ENCODE peak calls at places on chromosomes 6 and 20, in four cellular contexts. I is K562, S is GM12878, F is HepG2. Z is an unnamed sample.

GRCh38 chr6:151482290-151482689 is 11.5 kb upstream of the CCDC170 start:
- DNase-seq in I (no peak), F (no peak), S (no peak), Z (no peak)

GRCh38 chr6:16236648-16237199 is 1.7 kb upstream of the GMPR start:
- DNase-seq in S (peak), F (no peak), I (peak), Z (no peak)

GRCh38 chr6:131858765-131859490 is 51.1 kb downstream of the ENPP1 start:
- DNase-seq in I (no peak), S (no peak), F (no peak), Z (no peak)

GRCh38 chr6:137402143-137402542 is 92.1 kb downstream of the OLIG3 start:
- DNase-seq in F (no peak), S (no peak), I (no peak), Z (no peak)

GRCh38 chr6:2800552-2801316 is 35.5 kb downstream of the WRNIP1 start:
- DNase-seq in F (no peak), I (no peak), S (no peak), Z (no peak)

GRCh38 chr20:41175201-41175651 is 37.9 kb downstream of the PLCG1 start:
- DNase-seq in S (no peak), F (no peak), I (no peak), Z (peak)

GRCh38 chr6:41443616-41444525 is 102.3 kb upstream of the FOXP4 start:
- DNase-seq in S (no peak), F (no peak), I (peak), Z (no peak)

GRCh38 chr6:5855787-5856186 is 150.9 kb downstream of the NRN1 start:
- DNase-seq in S (no peak), I (no peak), F (no peak), Z (no peak)

GRCh38 chr6:87705070-87705691 is 3.1 kb upstream of the AKIRIN2 start:
- DNase-seq in F (peak), I (peak), S (peak), Z (no peak)

GRCh38 chr20:57809149-57809548 is 99.3 kb upstream of the PMEPA1 start:
- DNase-seq in F (no peak), S (no peak), I (no peak), Z (no peak)

GRCh38 chr20:38173237-38174156 is 8.4 kb upstream of the TGM2 start:
- DNase-seq in F (peak), I (peak), S (no peak), Z (no peak)

GRCh38 chr6:128491643-128492206 is 28.7 kb downstream of the PTPRK start:
- DNase-seq in I (no peak), S (no peak), F (no peak), Z (no peak)

GRCh38 chr6:73248192-73248898 is 14.7 kb downstream of the KHDC1 start:
- DNase-seq in F (no peak), I (no peak), S (no peak), Z (no peak)

GRCh38 chr6:140909156-140909555 is 1223.6 kb upstream of the GJE1 start:
- DNase-seq in S (no peak), I (no peak), F (no peak), Z (no peak)

GRCh38 chr6:137701942-137702341 is 165.1 kb upstream of the TNFAIP3 start:
- DNase-seq in I (no peak), F (no peak), S (no peak), Z (no peak)

GRCh38 chr6:75402296-75402695 is 91.3 kb downstream of the FILIP1 start:
- DNase-seq in S (no peak), F (no peak), I (no peak), Z (no peak)

GRCh38 chr6:158708239-158708638 is 58.4 kb downstream of the SYTL3 start:
- DNase-seq in F (no peak), S (no peak), I (no peak), Z (no peak)

GRCh38 chr6:53095716-53096115 is 30.5 kb downstream of the FBXO9 start:
- DNase-seq in I (no peak), F (no peak), S (no peak), Z (no peak)

GRCh38 chr6:53100561-53100960 is 35.4 kb downstream of the FBXO9 start:
- DNase-seq in S (no peak), F (no peak), I (no peak), Z (no peak)

GRCh38 chr6:53090576-53090975 is 25.4 kb downstream of the FBXO9 start:
- DNase-seq in F (no peak), I (no peak), S (no peak), Z (no peak)

GRCh38 chr6:53089948-53090347 is 24.7 kb downstream of the FBXO9 start:
- DNase-seq in I (no peak), F (no peak), S (no peak), Z (no peak)

GRCh38 chr6:53095270-53095669 is 30.1 kb downstream of the FBXO9 start:
- DNase-seq in I (no peak), F (no peak), S (no peak), Z (no peak)
- TF ChIP-seq TCF7 in I (no peak), F (no peak), S (no peak), Z (no peak)

GRCh38 chr6:148854086-148854485 is 107.3 kb downstream of the UST start:
- DNase-seq in F (no peak), S (no peak), I (no peak), Z (no peak)
- TF ChIP-seq TCF7 in F (no peak), S (no peak), I (no peak), Z (no peak)

DNA sequence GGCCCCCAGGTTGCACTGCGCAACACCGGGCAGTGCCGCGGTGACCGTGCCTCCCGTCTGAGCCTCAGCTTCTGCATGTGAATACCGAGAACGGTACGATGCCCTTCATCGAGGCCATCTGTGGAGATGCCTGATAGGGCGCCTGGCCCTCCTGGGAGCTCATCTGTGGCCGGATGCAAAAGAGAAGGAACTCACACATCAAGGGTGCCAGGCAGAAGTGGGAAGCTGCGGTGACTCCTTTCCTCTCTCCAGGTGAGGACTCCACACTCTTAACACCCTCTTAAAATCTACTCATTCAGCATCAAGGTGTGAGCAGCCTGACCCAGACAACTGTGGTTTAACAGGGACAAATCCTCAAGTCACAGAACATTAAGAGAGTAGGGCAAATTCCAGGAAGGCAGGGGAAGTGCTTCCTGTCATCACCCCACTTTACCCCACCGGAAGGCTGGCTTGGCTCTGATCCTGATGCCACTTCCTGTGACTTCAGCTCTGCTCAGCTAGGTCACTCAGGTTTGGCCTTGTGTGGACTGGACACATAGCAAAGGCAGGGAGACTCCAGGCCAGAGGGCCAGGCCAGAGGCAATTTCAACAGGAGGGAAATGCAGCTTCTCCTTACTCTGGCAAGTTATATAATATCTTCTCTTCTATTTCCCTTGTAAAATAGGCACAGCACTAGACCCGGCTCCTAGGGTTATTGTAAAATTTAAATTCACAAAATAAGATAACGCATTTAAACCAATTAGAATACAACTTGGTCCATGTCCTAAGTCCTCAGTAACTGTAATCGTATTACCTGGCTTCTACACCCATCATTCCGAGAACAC is 69.4 kb downstream of the CPNE5 start:
- DNase-seq in I (no peak), S (no peak), F (no peak), Z (no peak)
- TF ChIP-seq TCF7 in I (no peak), S (no peak), F (no peak), Z (no peak)

GRCh38 chr20:62920039-62920645 is 6.2 kb downstream of the DIDO1 start:
- DNase-seq in F (no peak), S (no peak), I (no peak), Z (peak)

GRCh38 chr20:62918830-62919229 is 7.5 kb downstream of the DIDO1 start:
- DNase-seq in F (no peak), I (no peak), S (no peak), Z (peak)

GRCh38 chr20:62918137-62918536 is 8.2 kb downstream of the DIDO1 start:
- DNase-seq in I (no peak), F (no peak), S (no peak), Z (peak)

GRCh38 chr20:62916703-62917476 is 9.4 kb downstream of the DIDO1 start:
- DNase-seq in F (peak), S (no peak), I (no peak), Z (peak)

DNA sequence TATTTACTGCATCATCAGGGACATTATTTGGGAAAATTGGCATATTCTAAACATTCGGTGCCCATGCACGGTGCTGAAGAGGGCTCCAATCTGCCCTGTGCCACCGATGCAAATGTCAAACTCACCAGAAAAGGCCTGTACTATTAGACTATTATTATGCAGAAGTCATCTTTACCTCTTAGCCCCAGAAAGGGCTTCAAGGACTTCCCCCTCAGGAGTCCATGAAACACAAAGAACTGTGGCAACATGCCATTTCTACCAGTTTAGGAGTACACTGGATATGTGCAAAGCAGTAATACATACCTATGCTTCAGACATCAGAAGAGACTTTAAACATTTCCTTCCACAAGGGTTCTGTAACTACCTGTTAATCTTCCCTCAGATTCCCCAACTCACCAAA is 8.6 kb downstream of the DIDO1 start:
- DNase-seq in I (no peak), F (no peak), S (no peak), Z (no peak)
- TF ChIP-seq TCF7 in I (no peak), F (no peak), S (no peak), Z (no peak)

GRCh38 chr6:130070747-130071146 is 52.4 kb downstream of the L3MBTL3 start:
- DNase-seq in F (no peak), I (no peak), S (no peak), Z (no peak)
- TF ChIP-seq TCF7 in F (no peak), I (no peak), S (no peak), Z (no peak)

DNA sequence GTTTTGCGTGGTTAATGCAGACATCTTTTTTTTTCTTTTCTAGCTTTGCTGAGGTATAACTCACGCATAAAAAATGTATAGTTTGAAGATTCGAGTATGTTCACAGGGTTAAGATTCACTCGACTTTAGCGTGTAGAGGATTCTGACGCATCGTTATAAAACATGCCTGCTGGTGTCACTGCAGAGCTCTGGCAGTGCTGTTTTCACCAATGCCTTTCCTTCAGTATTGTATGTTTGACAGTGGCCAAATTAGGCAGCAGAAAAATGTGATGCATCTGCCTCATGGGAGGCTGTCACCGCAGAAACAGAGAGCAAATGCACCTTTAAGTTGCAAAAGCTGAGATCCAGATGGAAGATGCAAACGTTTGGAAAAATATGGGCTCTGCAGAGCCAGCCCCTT is 18.0 kb upstream of the SIRPB2 start:
- DNase-seq in I (no peak), S (no peak), F (peak), Z (no peak)
- TF ChIP-seq TCF7 in I (no peak), S (no peak), F (no peak), Z (no peak)

GRCh38 chr6:24974182-24975171 is 38.7 kb upstream of the RIPOR2 start:
- DNase-seq in S (no peak), F (no peak), I (no peak), Z (no peak)
- TF ChIP-seq TCF7 in S (no peak), F (no peak), I (no peak), Z (no peak)

Z was measured in WTC11.